ENCODE peak calls at places on chromosomes 11 and 22, in seven cellular contexts. R is colonic mucosa; L is CD8-positive, alpha-beta memory T cell; Y is thoracic aorta; J is dorsolateral prefrontal cortex; O is uterus; C is heart right ventricle. T is an unnamed sample.

GRCh38 chr22:39593061-39593930 is 22.7 kb downstream of the CACNA1I start:
- DNase-seq in R (no peak), L (no peak), Y (no peak), J (no peak), O (no peak), C (no peak), T (no peak)

GRCh38 chr11:28679795-28680194 is 571.6 kb downstream of the METTL15 start:
- DNase-seq in R (no peak), L (no peak), Y (no peak), J (no peak), O (no peak), C (no peak), T (no peak)

GRCh38 chr11:6402561-6402981 is 12.3 kb downstream of the SMPD1 start:
- DNase-seq in R (peak), L (peak), Y (no peak), J (no peak), O (no peak), C (no peak), T (no peak)

GRCh38 chr11:1758611-1759150 is 5.0 kb downstream of the CTSD start:
- DNase-seq in R (no peak), L (no peak), Y (no peak), J (no peak), O (no peak), C (no peak), T (no peak)

GRCh38 chr22:27726344-27726725 is 75.2 kb downstream of the MN1 start:
- DNase-seq in R (no peak), L (no peak), Y (no peak), J (no peak), O (no peak), C (no peak), T (peak)

GRCh38 chr11:76232026-76232665 is 25.8 kb upstream of the WNT11 start:
- DNase-seq in R (peak), L (no peak), Y (no peak), J (no peak), O (no peak), C (no peak), T (no peak)

GRCh38 chr11:70675697-70676374 is 277.5 kb downstream of the CTTN start:
- DNase-seq in R (peak), L (no peak), Y (no peak), J (no peak), O (no peak), C (no peak), T (no peak)

GRCh38 chr11:64767344-64768299 is 7.8 kb upstream of the PYGM start:
- DNase-seq in R (peak), L (peak), Y (peak), J (no peak), O (peak), C (no peak), T (peak)

GRCh38 chr22:19719055-19719482 is 4.3 kb upstream of the GP1BB start:
- DNase-seq in R (no peak), L (no peak), Y (no peak), J (peak), O (no peak), C (peak), T (no peak)

GRCh38 chr22:50199836-50200332 is 927 bp upstream of the SELENOO start:
- DNase-seq in R (no peak), L (no peak), Y (no peak), J (no peak), O (peak), C (no peak), T (no peak)

GRCh38 chr11:116498161-116498560 is 274.6 kb downstream of the BUD13 start:
- DNase-seq in R (no peak), L (no peak), Y (no peak), J (no peak), O (no peak), C (no peak), T (peak)

GRCh38 chr11:102592634-102593581 is 32.2 kb downstream of the MMP20 start:
- DNase-seq in R (no peak), L (no peak), Y (no peak), J (no peak), O (no peak), C (no peak), T (no peak)

GRCh38 chr11:10725907-10726253 is 25.2 kb upstream of the CTR9 start:
- DNase-seq in R (no peak), L (no peak), Y (no peak), J (no peak), O (no peak), C (no peak), T (no peak)

GRCh38 chr11:99423435-99423983 is 402.8 kb downstream of the CNTN5 start:
- DNase-seq in R (no peak), L (no peak), Y (no peak), J (no peak), O (no peak), C (no peak), T (no peak)

GRCh38 chr22:24435323-24435645 is 7.9 kb downstream of the ADORA2A start:
- DNase-seq in R (no peak), L (no peak), Y (no peak), J (no peak), O (no peak), C (no peak), T (no peak)

GRCh38 chr22:24437091-24437490 is 9.7 kb downstream of the ADORA2A start:
- DNase-seq in R (no peak), L (no peak), Y (no peak), J (no peak), O (no peak), C (no peak), T (peak)

GRCh38 chr22:24434472-24435322 is 7.3 kb downstream of the ADORA2A start:
- DNase-seq in R (no peak), L (peak), Y (no peak), J (no peak), O (peak), C (no peak), T (peak)

GRCh38 chr22:24436553-24436952 is 9.2 kb downstream of the ADORA2A start:
- DNase-seq in R (no peak), L (no peak), Y (no peak), J (no peak), O (no peak), C (no peak), T (no peak)

GRCh38 chr22:24435861-24436351 is 8.5 kb downstream of the ADORA2A start:
- DNase-seq in R (no peak), L (no peak), Y (no peak), J (no peak), O (no peak), C (no peak), T (no peak)
- H3K27ac ChIP-seq in R (no peak), L (no peak), Y (no peak), J (no peak), O (no peak), C (peak), T (no peak)

DNA sequence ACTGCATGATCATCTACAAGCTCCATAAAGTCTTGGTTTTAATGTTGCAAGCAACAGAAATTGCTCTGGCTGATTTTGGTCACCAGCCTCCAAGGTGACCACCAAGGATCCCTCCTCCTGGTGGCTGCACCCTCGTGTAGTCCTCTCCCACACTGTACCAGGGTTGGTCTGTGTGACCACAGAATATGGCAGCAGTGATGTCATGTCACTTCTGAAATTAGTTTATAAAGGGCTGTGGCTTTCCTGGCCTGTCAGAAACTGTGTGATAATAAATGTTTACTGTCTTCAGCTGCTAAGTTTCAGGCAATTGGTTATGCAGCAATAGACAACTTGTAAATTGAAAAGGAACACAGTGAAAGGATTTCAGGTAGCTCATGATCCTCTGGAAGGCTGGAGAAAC is 5.3 kb upstream of the PRDM11 start:
- DNase-seq in R (peak), L (no peak), Y (no peak), J (no peak), O (no peak), C (no peak), T (no peak)
- H3K27ac ChIP-seq in R (no peak), L (no peak), Y (no peak), J (no peak), O (no peak), C (no peak), T (no peak)

GRCh38 chr22:17828502-17829080 is 54.3 kb upstream of the BID start:
- DNase-seq in R (no peak), L (no peak), Y (no peak), J (no peak), O (no peak), C (no peak), T (no peak)

GRCh38 chr22:17832665-17833064 is 58.4 kb upstream of the BID start:
- DNase-seq in R (peak), L (no peak), Y (no peak), J (no peak), O (peak), C (no peak), T (no peak)

GRCh38 chr22:17831527-17832251 is 57.4 kb upstream of the BID start:
- DNase-seq in R (peak), L (no peak), Y (no peak), J (no peak), O (peak), C (no peak), T (peak)

GRCh38 chr22:17829691-17830040 is 55.4 kb upstream of the BID start:
- DNase-seq in R (no peak), L (no peak), Y (no peak), J (no peak), O (no peak), C (no peak), T (no peak)

GRCh38 chr22:17830041-17830961 is 56.0 kb upstream of the BID start:
- DNase-seq in R (peak), L (peak), Y (peak), J (peak), O (peak), C (peak), T (peak)
- H3K27ac ChIP-seq in R (peak), L (no peak), Y (no peak), J (peak), O (peak), C (no peak), T (peak)

GRCh38 chr11:80083561-80083960 is 642.7 kb upstream of the TENM4 start:
- DNase-seq in R (no peak), L (no peak), Y (no peak), J (no peak), O (no peak), C (no peak), T (no peak)

GRCh38 chr11:80086496-80087055 is 645.7 kb upstream of the TENM4 start:
- DNase-seq in R (no peak), L (no peak), Y (no peak), J (no peak), O (no peak), C (no peak), T (no peak)

GRCh38 chr11:80084614-80085013 is 643.8 kb upstream of the TENM4 start:
- DNase-seq in R (no peak), L (no peak), Y (no peak), J (no peak), O (no peak), C (no peak), T (no peak)

GRCh38 chr11:80082386-80082785 is 641.6 kb upstream of the TENM4 start:
- DNase-seq in R (no peak), L (no peak), Y (no peak), J (no peak), O (no peak), C (no peak), T (no peak)

DNA sequence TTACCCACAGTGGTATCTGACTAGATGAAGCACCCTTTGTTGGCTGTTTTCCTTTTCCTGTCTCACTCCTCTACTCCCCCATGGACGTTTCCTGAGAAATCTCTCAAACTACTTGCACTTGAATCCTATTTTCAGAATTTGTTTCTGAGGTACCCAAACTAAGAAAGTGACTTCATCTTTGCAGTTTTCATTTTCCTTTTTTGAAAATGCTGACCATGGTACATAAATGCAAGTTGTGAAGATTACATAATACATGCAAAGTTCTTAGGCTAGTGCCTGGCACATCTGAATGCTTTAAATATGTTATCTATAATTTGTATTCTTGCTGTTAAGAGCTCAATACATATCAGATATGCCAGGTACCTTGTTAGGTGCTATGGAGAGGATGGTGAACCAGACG is 644.7 kb upstream of the TENM4 start:
- DNase-seq in R (no peak), L (no peak), Y (no peak), J (no peak), O (no peak), C (no peak), T (no peak)
- H3K27ac ChIP-seq in R (no peak), L (no peak), Y (no peak), J (no peak), O (no peak), C (no peak), T (no peak)

GRCh38 chr11:62603072-62603408 is 1.4 kb upstream of the MTA2 start:
- DNase-seq in R (peak), L (no peak), Y (no peak), J (no peak), O (no peak), C (no peak), T (peak)

GRCh38 chr11:62601364-62602140 is at the start of gene MTA2:
- DNase-seq in R (peak), L (peak), Y (peak), J (peak), O (peak), C (peak), T (peak)

GRCh38 chr11:62601114-62601363 is 626 bp downstream of the MTA2 start:
- DNase-seq in R (peak), L (no peak), Y (no peak), J (peak), O (no peak), C (peak), T (no peak)

GRCh38 chr11:62603771-62604170 is 2.1 kb upstream of the MTA2 start:
- DNase-seq in R (no peak), L (no peak), Y (no peak), J (no peak), O (no peak), C (no peak), T (no peak)

GRCh38 chr11:62602141-62603071 is 741 bp upstream of the MTA2 start:
- DNase-seq in R (peak), L (no peak), Y (no peak), J (peak), O (peak), C (peak), T (peak)
- H3K27ac ChIP-seq in R (peak), L (peak), Y (peak), J (peak), O (peak), C (peak), T (peak)

GRCh38 chr22:37661160-37661924 is 2.8 kb downstream of the PDXP start:
- DNase-seq in R (no peak), L (no peak), Y (no peak), J (no peak), O (peak), C (no peak), T (no peak)
- H3K27ac ChIP-seq in R (peak), L (no peak), Y (peak), J (peak), O (peak), C (peak), T (peak)

GRCh38 chr11:32154275-32154674 is 63.4 kb downstream of the RCN1 start:
- DNase-seq in R (no peak), L (no peak), Y (no peak), J (no peak), O (no peak), C (no peak), T (no peak)
- H3K27ac ChIP-seq in R (no peak), L (no peak), Y (no peak), J (no peak), O (no peak), C (no peak), T (no peak)

GRCh38 chr11:2807276-2807681 is 78.3 kb downstream of the CDKN1C start:
- DNase-seq in R (peak), L (no peak), Y (peak), J (peak), O (peak), C (peak), T (peak)
- H3K27ac ChIP-seq in R (no peak), L (no peak), Y (no peak), J (no peak), O (peak), C (peak), T (no peak)

GRCh38 chr11:83979593-83979992 is 693.4 kb upstream of the CCDC90B start:
- DNase-seq in R (no peak), L (no peak), Y (no peak), J (no peak), O (no peak), C (no peak), T (no peak)
- H3K27ac ChIP-seq in R (no peak), L (no peak), Y (no peak), J (no peak), O (no peak), C (no peak), T (no peak)

GRCh38 chr11:67057410-67057757 is 737 bp downstream of the RHOD start:
- DNase-seq in R (no peak), L (no peak), Y (no peak), J (no peak), O (no peak), C (peak), T (peak)
- H3K27ac ChIP-seq in R (no peak), L (no peak), Y (peak), J (no peak), O (no peak), C (peak), T (peak)

T was measured in tibial artery.